ENCODE peak calls at places on chromosomes 1 and 21, in four cellular contexts. S is AG09319, X is NCI-H1436, A is NCI-H460. T is an unnamed sample.

GRCh38 chr1:177567393-177567792 is 396.6 kb downstream of the BRINP2 start:
- DNase-seq in S (no peak), X (no peak), A (no peak), T (no peak)

GRCh38 chr21:44867999-44868700 is 5.3 kb downstream of the PTTG1IP start:
- DNase-seq in S (no peak), X (no peak), A (no peak), T (no peak)

GRCh38 chr1:214670098-214670497 is 67.1 kb downstream of the CENPF start:
- DNase-seq in S (peak; percentile 10), X (no peak), A (peak; percentile 17), T (no peak)

GRCh38 chr1:56456426-56457101 is 122.8 kb downstream of the PLPP3 start:
- DNase-seq in S (no peak), X (no peak), A (no peak), T (no peak)

GRCh38 chr1:225689882-225690459 is 37.0 kb upstream of the ENAH start:
- DNase-seq in S (no peak), X (no peak), A (no peak), T (no peak)

GRCh38 chr1:34754878-34755637 is at the start of gene GJB5:
- DNase-seq in S (no peak), X (no peak), A (no peak), T (no peak)

GRCh38 chr1:54302951-54303843 is 103.0 kb downstream of the SSBP3 start:
- DNase-seq in S (no peak), X (peak; percentile 81), A (no peak), T (no peak)

GRCh38 chr1:156504062-156504813 is 3.7 kb upstream of the MEF2D start:
- DNase-seq in S (no peak), X (peak; percentile 77), A (no peak), T (peak; percentile 24)

GRCh38 chr1:200409761-200410565 is at the start of gene ZNF281:
- DNase-seq in S (peak; percentile 83), X (peak; percentile 99), A (peak; percentile 94), T (peak; percentile 61)

GRCh38 chr1:153459655-153460054 is 796 bp downstream of the S100A7 start:
- DNase-seq in S (no peak), X (no peak), A (no peak), T (no peak)

GRCh38 chr1:150366416-150367296 is 2.7 kb downstream of the RPRD2 start:
- DNase-seq in S (no peak), X (no peak), A (no peak), T (no peak)

GRCh38 chr1:107975861-107976260 is 10.9 kb upstream of the VAV3 start:
- DNase-seq in S (no peak), X (no peak), A (no peak), T (no peak)

GRCh38 chr1:29033829-29034466 is 89.8 kb downstream of the TMEM200B start:
- DNase-seq in S (no peak), X (peak; percentile 35), A (peak; percentile 47), T (no peak)

GRCh38 chr21:46120301-46121285 is 22.7 kb downstream of the COL6A2 start:
- DNase-seq in S (no peak), X (no peak), A (no peak), T (no peak)

GRCh38 chr1:50047916-50048694 is 24.4 kb upstream of the AGBL4 start:
- DNase-seq in S (no peak), X (no peak), A (peak; percentile 4), T (no peak)

GRCh38 chr1:6365047-6365446 is 28.5 kb downstream of the ACOT7 start:
- DNase-seq in S (no peak), X (no peak), A (no peak), T (no peak)

GRCh38 chr1:201274616-201275265 is 8.6 kb upstream of the PKP1 start:
- DNase-seq in S (no peak), X (no peak), A (no peak), T (no peak)

GRCh38 chr1:52534928-52535764 is 17.7 kb downstream of the TUT4 start:
- DNase-seq in S (no peak), X (no peak), A (no peak), T (no peak)

GRCh38 chr21:42500736-42501135 is 4.7 kb upstream of the RSPH1 start:
- DNase-seq in S (no peak), X (no peak), A (no peak), T (no peak)

GRCh38 chr21:44618909-44619308 is 7.0 kb downstream of the KRTAP10-8 start:
- DNase-seq in S (no peak), X (no peak), A (no peak), T (no peak)